ENCODE peak calls at places on chromosomes 13 and 19, in six cellular contexts. One of them, this sample, is unnamed.

GRCh38 chr13:52780092-52780491 is 40.5 kb upstream of the CNMD start:
- DNase-seq in lower leg skin: no peak
- DNase-seq in Caco-2: no peak
- DNase-seq in uterus: no peak
- DNase-seq in DND-41: peak
- DNase-seq in type B pancreatic cell: no peak
- DNase-seq in this sample: no peak

GRCh38 chr19:39509233-39509632 is 5.7 kb upstream of the SELENOV start:
- DNase-seq in lower leg skin: no peak
- DNase-seq in Caco-2: no peak
- DNase-seq in uterus: no peak
- DNase-seq in DND-41: no peak
- DNase-seq in type B pancreatic cell: no peak
- DNase-seq in this sample: no peak

GRCh38 chr19:42555317-42555716 is 27.0 kb upstream of the CEACAM1 start:
- DNase-seq in lower leg skin: no peak
- DNase-seq in Caco-2: no peak
- DNase-seq in uterus: no peak
- DNase-seq in DND-41: no peak
- DNase-seq in type B pancreatic cell: no peak
- DNase-seq in this sample: no peak

GRCh38 chr13:45121421-45121820 is 1.1 kb downstream of the GTF2F2 start:
- DNase-seq in lower leg skin: no peak
- DNase-seq in Caco-2: no peak
- DNase-seq in uterus: no peak
- DNase-seq in DND-41: no peak
- DNase-seq in type B pancreatic cell: no peak
- DNase-seq in this sample: peak

GRCh38 chr13:45108716-45109706 is 11.3 kb upstream of the GTF2F2 start:
- DNase-seq in lower leg skin: no peak
- DNase-seq in Caco-2: no peak
- DNase-seq in uterus: no peak
- DNase-seq in DND-41: no peak
- DNase-seq in type B pancreatic cell: no peak
- DNase-seq in this sample: peak

GRCh38 chr13:105920375-105920774 is 615.1 kb downstream of the EFNB2 start:
- DNase-seq in lower leg skin: no peak
- DNase-seq in Caco-2: no peak
- DNase-seq in uterus: no peak
- DNase-seq in DND-41: no peak
- DNase-seq in type B pancreatic cell: no peak
- DNase-seq in this sample: peak

GRCh38 chr19:47778954-47779351 is 450 bp downstream of the SELENOW start:
- DNase-seq in lower leg skin: no peak
- DNase-seq in Caco-2: no peak
- DNase-seq in uterus: peak
- DNase-seq in DND-41: no peak
- DNase-seq in type B pancreatic cell: no peak
- DNase-seq in this sample: no peak

GRCh38 chr19:610071-610800 is 20.6 kb downstream of the HCN2 start:
- DNase-seq in lower leg skin: no peak
- DNase-seq in Caco-2: no peak
- DNase-seq in uterus: no peak
- DNase-seq in DND-41: peak
- DNase-seq in type B pancreatic cell: no peak
- DNase-seq in this sample: no peak

GRCh38 chr13:104086759-104087158 is 1020.5 kb upstream of the SLC10A2 start:
- DNase-seq in lower leg skin: no peak
- DNase-seq in Caco-2: no peak
- DNase-seq in uterus: no peak
- DNase-seq in DND-41: no peak
- DNase-seq in type B pancreatic cell: no peak
- DNase-seq in this sample: peak

GRCh38 chr19:14027856-14028450 is at the start of gene RLN3:
- DNase-seq in lower leg skin: no peak
- DNase-seq in Caco-2: no peak
- DNase-seq in uterus: no peak
- DNase-seq in DND-41: no peak
- DNase-seq in type B pancreatic cell: no peak
- DNase-seq in this sample: no peak

GRCh38 chr13:113169277-113170272 is 11.1 kb downstream of the PROZ start:
- DNase-seq in lower leg skin: peak
- DNase-seq in Caco-2: no peak
- DNase-seq in uterus: no peak
- DNase-seq in DND-41: no peak
- DNase-seq in type B pancreatic cell: no peak
- DNase-seq in this sample: no peak

GRCh38 chr19:47310819-47311218 is 1.2 kb downstream of the C5AR1 start:
- DNase-seq in lower leg skin: peak
- DNase-seq in Caco-2: no peak
- DNase-seq in uterus: no peak
- DNase-seq in DND-41: no peak
- DNase-seq in type B pancreatic cell: no peak
- DNase-seq in this sample: no peak

GRCh38 chr13:110001622-110002275 is 215.4 kb upstream of the IRS2 start:
- DNase-seq in lower leg skin: no peak
- DNase-seq in Caco-2: no peak
- DNase-seq in uterus: no peak
- DNase-seq in DND-41: no peak
- DNase-seq in type B pancreatic cell: no peak
- DNase-seq in this sample: peak

GRCh38 chr19:55437410-55437809 is 5.7 kb downstream of the SHISA7 start:
- DNase-seq in lower leg skin: no peak
- DNase-seq in Caco-2: peak
- DNase-seq in uterus: no peak
- DNase-seq in DND-41: peak
- DNase-seq in type B pancreatic cell: no peak
- DNase-seq in this sample: peak

GRCh38 chr13:45527699-45528462 is 63.1 kb downstream of the COG3 start:
- DNase-seq in lower leg skin: no peak
- DNase-seq in Caco-2: peak
- DNase-seq in uterus: no peak
- DNase-seq in DND-41: no peak
- DNase-seq in type B pancreatic cell: no peak
- DNase-seq in this sample: no peak

GRCh38 chr13:64993514-64994164 is 2236.5 kb downstream of the PCDH9 start:
- DNase-seq in lower leg skin: no peak
- DNase-seq in Caco-2: no peak
- DNase-seq in uterus: no peak
- DNase-seq in DND-41: no peak
- DNase-seq in type B pancreatic cell: no peak
- DNase-seq in this sample: no peak

GRCh38 chr13:21759911-21760310 is 89.0 kb downstream of the FGF9 start:
- DNase-seq in lower leg skin: no peak
- DNase-seq in Caco-2: no peak
- DNase-seq in uterus: no peak
- DNase-seq in DND-41: no peak
- DNase-seq in type B pancreatic cell: no peak
- DNase-seq in this sample: no peak

GRCh38 chr13:91368676-91369425 is 21.4 kb downstream of the MIR17HG start:
- DNase-seq in lower leg skin: no peak
- DNase-seq in Caco-2: no peak
- DNase-seq in uterus: no peak
- DNase-seq in DND-41: no peak
- DNase-seq in type B pancreatic cell: no peak
- DNase-seq in this sample: peak

GRCh38 chr19:50555033-50555432 is 13.2 kb downstream of the LRRC4B start:
- DNase-seq in lower leg skin: no peak
- DNase-seq in Caco-2: no peak
- DNase-seq in uterus: no peak
- DNase-seq in DND-41: no peak
- DNase-seq in type B pancreatic cell: no peak
- DNase-seq in this sample: no peak

GRCh38 chr19:50555447-50556235 is 12.6 kb downstream of the LRRC4B start:
- DNase-seq in lower leg skin: no peak
- DNase-seq in Caco-2: peak
- DNase-seq in uterus: no peak
- DNase-seq in DND-41: no peak
- DNase-seq in type B pancreatic cell: no peak
- DNase-seq in this sample: peak

GRCh38 chr19:50557009-50557613 is 11.1 kb downstream of the LRRC4B start:
- DNase-seq in lower leg skin: no peak
- DNase-seq in Caco-2: no peak
- DNase-seq in uterus: no peak
- DNase-seq in DND-41: no peak
- DNase-seq in type B pancreatic cell: no peak
- DNase-seq in this sample: no peak

GRCh38 chr19:50558039-50558438 is 10.2 kb downstream of the LRRC4B start:
- DNase-seq in lower leg skin: no peak
- DNase-seq in Caco-2: no peak
- DNase-seq in uterus: no peak
- DNase-seq in DND-41: no peak
- DNase-seq in type B pancreatic cell: no peak
- DNase-seq in this sample: no peak

DNA sequence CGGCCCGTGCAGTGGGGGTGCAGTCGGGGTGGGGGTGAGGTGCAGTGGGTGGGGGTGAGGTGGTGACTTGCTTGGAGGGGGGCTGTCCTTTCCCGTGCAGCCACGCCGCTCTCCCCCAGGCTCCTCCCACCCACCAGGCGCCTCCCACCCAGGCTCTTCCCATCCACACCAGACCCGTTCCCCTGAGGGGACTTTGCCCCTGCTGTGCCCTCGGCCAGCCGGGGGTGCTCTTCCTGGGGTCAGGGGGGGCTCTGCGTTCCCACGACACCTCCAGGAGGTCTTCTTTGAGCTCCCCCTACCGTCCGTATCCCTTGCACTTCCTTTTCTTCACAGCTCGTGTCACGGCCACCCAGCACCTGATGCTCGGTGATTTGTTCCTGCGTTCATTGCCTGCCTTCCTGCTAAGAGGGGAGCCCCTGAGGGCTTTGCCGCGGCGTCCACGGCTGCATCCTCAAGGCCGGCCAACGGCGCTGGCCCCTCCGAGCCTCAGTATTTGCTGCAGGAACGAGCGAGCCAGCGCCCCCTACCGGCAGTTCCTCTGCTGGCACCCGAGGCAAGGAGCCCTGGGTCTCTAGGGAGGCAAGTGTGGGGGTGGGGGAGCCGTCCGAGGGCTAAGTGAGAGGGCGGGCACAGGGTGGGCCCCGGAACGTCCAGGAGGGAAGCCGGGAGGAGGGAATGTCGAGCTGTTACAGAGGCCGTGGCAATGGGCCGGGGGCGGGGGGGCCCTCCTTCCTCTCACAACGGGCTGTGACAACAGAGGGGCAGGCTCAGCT is 11.8 kb downstream of the LRRC4B start:
- DNase-seq in lower leg skin: peak
- DNase-seq in Caco-2: peak
- DNase-seq in uterus: peak
- DNase-seq in DND-41: peak
- DNase-seq in type B pancreatic cell: peak
- DNase-seq in this sample: peak
- TF ChIP-seq CTCF in lower leg skin: no peak
- TF ChIP-seq CTCF in Caco-2: peak
- TF ChIP-seq CTCF in uterus: peak
- TF ChIP-seq CTCF in DND-41: peak
- TF ChIP-seq CTCF in type B pancreatic cell: peak
- TF ChIP-seq CTCF in this sample: peak

GRCh38 chr19:37329686-37330085 is 41.2 kb upstream of the ZNF527 start:
- DNase-seq in lower leg skin: no peak
- DNase-seq in Caco-2: no peak
- DNase-seq in uterus: no peak
- DNase-seq in DND-41: no peak
- DNase-seq in type B pancreatic cell: no peak
- DNase-seq in this sample: peak
- TF ChIP-seq CTCF in lower leg skin: no peak
- TF ChIP-seq CTCF in Caco-2: no peak
- TF ChIP-seq CTCF in uterus: no peak
- TF ChIP-seq CTCF in DND-41: peak
- TF ChIP-seq CTCF in type B pancreatic cell: peak
- TF ChIP-seq CTCF in this sample: no peak

GRCh38 chr19:35978832-35979365 is 16.1 kb upstream of the SDHAF1 start:
- DNase-seq in lower leg skin: no peak
- DNase-seq in Caco-2: no peak
- DNase-seq in uterus: no peak
- DNase-seq in DND-41: no peak
- DNase-seq in type B pancreatic cell: no peak
- DNase-seq in this sample: no peak

GRCh38 chr19:35975608-35976214 is 19.3 kb upstream of the SDHAF1 start:
- DNase-seq in lower leg skin: no peak
- DNase-seq in Caco-2: no peak
- DNase-seq in uterus: no peak
- DNase-seq in DND-41: peak
- DNase-seq in type B pancreatic cell: no peak
- DNase-seq in this sample: peak

GRCh38 chr19:35973487-35973886 is 21.5 kb upstream of the SDHAF1 start:
- DNase-seq in lower leg skin: no peak
- DNase-seq in Caco-2: no peak
- DNase-seq in uterus: no peak
- DNase-seq in DND-41: no peak
- DNase-seq in type B pancreatic cell: no peak
- DNase-seq in this sample: no peak

GRCh38 chr19:35978271-35978670 is 16.7 kb upstream of the SDHAF1 start:
- DNase-seq in lower leg skin: no peak
- DNase-seq in Caco-2: no peak
- DNase-seq in uterus: no peak
- DNase-seq in DND-41: no peak
- DNase-seq in type B pancreatic cell: no peak
- DNase-seq in this sample: no peak

DNA sequence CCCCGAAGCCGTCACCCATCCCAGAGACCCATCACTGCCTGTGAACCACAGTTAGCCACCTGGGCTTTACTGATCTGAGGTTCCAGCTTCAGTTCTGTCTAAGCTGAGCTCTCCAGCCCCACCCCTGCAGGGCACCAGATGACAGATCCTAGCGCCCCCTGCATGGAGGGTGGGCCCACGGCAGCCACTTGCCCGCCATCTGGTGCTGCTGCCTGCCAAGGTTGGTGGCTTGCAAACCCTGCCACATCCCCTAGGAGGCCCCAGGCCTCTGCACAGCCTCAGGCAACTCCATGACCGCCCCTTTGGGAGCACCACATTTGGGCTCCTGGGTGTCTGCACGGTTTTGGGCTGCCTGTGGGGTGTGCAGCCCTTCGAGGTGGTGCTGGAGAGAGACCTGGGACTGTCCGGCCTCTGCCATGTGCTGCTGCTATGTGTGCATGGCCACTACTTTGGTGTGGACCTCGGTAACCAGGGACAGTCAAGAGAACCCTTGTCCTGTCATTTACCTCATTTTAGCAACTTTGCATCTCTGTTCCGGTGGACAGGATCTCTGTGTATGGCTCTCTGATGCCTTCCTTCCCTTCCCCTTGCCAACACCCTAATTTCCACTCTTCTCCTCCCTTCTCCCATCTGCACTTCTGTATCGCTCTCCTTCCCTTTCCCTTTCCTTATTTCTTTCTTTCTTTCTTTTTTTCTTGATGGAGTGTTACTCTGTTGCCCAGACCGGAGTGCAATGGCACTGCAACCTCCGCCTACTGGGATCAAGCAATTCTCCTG is 17.4 kb upstream of the SDHAF1 start:
- DNase-seq in lower leg skin: no peak
- DNase-seq in Caco-2: no peak
- DNase-seq in uterus: no peak
- DNase-seq in DND-41: peak
- DNase-seq in type B pancreatic cell: no peak
- DNase-seq in this sample: no peak
- TF ChIP-seq CTCF in lower leg skin: no peak
- TF ChIP-seq CTCF in Caco-2: no peak
- TF ChIP-seq CTCF in uterus: no peak
- TF ChIP-seq CTCF in DND-41: peak
- TF ChIP-seq CTCF in type B pancreatic cell: peak
- TF ChIP-seq CTCF in this sample: no peak

GRCh38 chr19:45467456-45468158 is at the start of gene FOSB:
- DNase-seq in lower leg skin: peak
- DNase-seq in Caco-2: peak
- DNase-seq in uterus: peak
- DNase-seq in DND-41: peak
- DNase-seq in type B pancreatic cell: peak
- DNase-seq in this sample: peak
- TF ChIP-seq CTCF in lower leg skin: no peak
- TF ChIP-seq CTCF in Caco-2: no peak
- TF ChIP-seq CTCF in uterus: no peak
- TF ChIP-seq CTCF in DND-41: no peak
- TF ChIP-seq CTCF in type B pancreatic cell: peak
- TF ChIP-seq CTCF in this sample: no peak

This sample was measured in cardiac fibroblast.